ENCODE peak calls at places on chromosomes 5 and 9, in seven cellular contexts. F, B, D, I, U, P and K are unnamed samples.

GRCh38 chr9:110440161-110440560 is 102.5 kb upstream of the TXNDC8 start:
- DNase-seq in I (peak), U (peak), F (no peak), D (no peak), B (no peak), P (no peak), K (no peak)

GRCh38 chr5:28451478-28451877 is 1413.1 kb upstream of the CDH9 start:
- DNase-seq in P (no peak), I (no peak), B (no peak), F (no peak), D (no peak), U (no peak), K (no peak)

GRCh38 chr5:59656351-59657254 is 236.9 kb downstream of the PDE4D start:
- DNase-seq in F (no peak), U (no peak), I (no peak), B (no peak), P (no peak), D (no peak), K (no peak)

GRCh38 chr5:9233712-9234111 is 312.2 kb downstream of the SEMA5A start:
- DNase-seq in U (no peak), P (no peak), D (peak), I (no peak), F (no peak), B (no peak), K (no peak)

GRCh38 chr9:110207071-110207923 is 662 bp downstream of the C9orf152 start:
- DNase-seq in D (no peak), I (no peak), F (no peak), P (no peak), B (no peak), U (no peak), K (no peak)

GRCh38 chr9:91677822-91678221 is 254.2 kb upstream of the NFIL3 start:
- DNase-seq in B (no peak), U (no peak), F (no peak), I (no peak), P (no peak), D (peak), K (no peak)

GRCh38 chr9:114233806-114234205 is 78.5 kb downstream of the COL27A1 start:
- DNase-seq in D (no peak), F (peak), I (no peak), B (peak), P (no peak), U (no peak), K (no peak)

GRCh38 chr9:89536145-89536574 is 38.2 kb upstream of the SEMA4D start:
- DNase-seq in B (no peak), F (no peak), U (no peak), D (no peak), P (no peak), I (no peak), K (no peak)

GRCh38 chr9:75039804-75040203 is 11.7 kb upstream of the CARNMT1 start:
- DNase-seq in P (no peak), B (no peak), F (no peak), D (no peak), I (no peak), U (no peak), K (no peak)

GRCh38 chr5:78610633-78611032 is 37.9 kb downstream of the LHFPL2 start:
- DNase-seq in B (no peak), P (no peak), U (no peak), I (no peak), F (no peak), D (no peak), K (no peak)

GRCh38 chr5:33933723-33934544 is 2.3 kb upstream of the RXFP3 start:
- DNase-seq in F (no peak), I (no peak), P (no peak), D (no peak), U (peak), B (no peak), K (no peak)

GRCh38 chr5:81895312-81895711 is 76.5 kb upstream of the ATG10 start:
- DNase-seq in D (no peak), B (no peak), P (no peak), I (no peak), U (no peak), F (no peak), K (peak)

GRCh38 chr5:145951071-145951470 is 14.7 kb downstream of the SH3RF2 start:
- DNase-seq in D (no peak), I (no peak), F (no peak), U (no peak), B (no peak), P (no peak), K (no peak)

GRCh38 chr5:176817864-176818377 is 7.6 kb downstream of the UNC5A start:
- DNase-seq in U (no peak), P (peak), F (no peak), D (peak), B (no peak), I (no peak), K (no peak)

GRCh38 chr9:135698767-135699166 is 514 bp downstream of the SOHLH1 start:
- DNase-seq in B (no peak), P (no peak), I (no peak), F (no peak), U (no peak), D (no peak), K (no peak)

GRCh38 chr5:78537821-78538220 is 110.8 kb downstream of the LHFPL2 start:
- DNase-seq in B (no peak), P (peak), D (peak), U (peak), I (peak), F (no peak), K (no peak)